ENCODE peak calls at places on chromosomes 13 and 19, in ten cellular contexts. W is upper lobe of left lung; D is endodermal cell; P is testis; X is heart left ventricle; Y is Karpas-422; I is effector memory CD4-positive, alpha-beta T cell; U is tibial artery; T is esophagus muscularis mucosa; Q is CD8-positive, alpha-beta T cell. H is an unnamed sample. For H3K9me3 and H3K4me1, the result is how much of the 10 kb centered on the place peaks cover.

GRCh38 chr19:46303702-46304397 is 7.0 kb downstream of the HIF3A start:
- DNase-seq in W (peak), D (peak), P (peak), X (peak), Y (no peak), I (no peak), U (peak), T (no peak), Q (no peak), H (peak)

GRCh38 chr13:39417643-39418042 is 185.3 kb downstream of the LHFPL6 start:
- DNase-seq in W (no peak), D (peak), P (no peak), X (no peak), Y (no peak), I (no peak), U (no peak), T (no peak), Q (no peak), H (no peak)

GRCh38 chr19:28504139-28504538 is 708.8 kb downstream of the UQCRFS1 start:
- DNase-seq in W (no peak), D (no peak), P (no peak), X (no peak), Y (no peak), I (no peak), U (no peak), T (no peak), Q (no peak), H (no peak)

GRCh38 chr13:49649244-49649962 is 21.1 kb downstream of the ARL11 start:
- DNase-seq in W (no peak), D (no peak), P (no peak), X (no peak), Y (no peak), I (no peak), U (no peak), T (no peak), Q (no peak), H (no peak)

GRCh38 chr13:38993381-38993780 is 2.8 kb upstream of the STOML3 start:
- DNase-seq in W (no peak), D (no peak), P (no peak), X (no peak), Y (no peak), I (no peak), U (no peak), T (no peak), Q (no peak), H (no peak)

GRCh38 chr13:49627831-49628652 is at the start of gene ARL11:
- DNase-seq in W (peak), D (peak), P (peak), X (peak), Y (peak), I (peak), U (peak), T (no peak), Q (peak), H (peak)

GRCh38 chr13:27370305-27370853 is 54.0 kb upstream of the GTF3A start:
- DNase-seq in W (no peak), D (no peak), P (no peak), X (no peak), Y (no peak), I (no peak), U (no peak), T (no peak), Q (no peak), H (no peak)

GRCh38 chr13:25819856-25820530 is 231.8 kb downstream of the SHISA2 start:
- DNase-seq in W (peak), D (no peak), P (no peak), X (no peak), Y (no peak), I (no peak), U (no peak), T (no peak), Q (no peak), H (no peak)

GRCh38 chr13:79435549-79435948 is 29.5 kb upstream of the RBM26 start:
- DNase-seq in W (no peak), D (no peak), P (no peak), X (no peak), Y (no peak), I (no peak), U (no peak), T (no peak), Q (no peak), H (no peak)

GRCh38 chr13:80341098-80341701 is at the start of gene SPRY2:
- DNase-seq in W (peak), D (peak), P (peak), X (peak), Y (no peak), I (no peak), U (peak), T (peak), Q (no peak), H (peak)

GRCh38 chr19:6773323-6773931 is 919 bp downstream of the VAV1 start:
- DNase-seq in W (peak), D (peak), P (no peak), X (peak), Y (peak), I (peak), U (peak), T (no peak), Q (peak), H (peak)

GRCh38 chr13:24741016-24741662 is 22.8 kb upstream of the RNF17 start:
- DNase-seq in W (no peak), D (peak), P (no peak), X (no peak), Y (peak), I (no peak), U (no peak), T (no peak), Q (no peak), H (no peak)

GRCh38 chr13:68551701-68552522 is 1321.8 kb upstream of the PCDH9 start:
- DNase-seq in W (no peak), D (no peak), P (no peak), X (no peak), Y (no peak), I (no peak), U (no peak), T (no peak), Q (no peak), H (no peak)

GRCh38 chr19:35154535-35155406 is at the start of gene FXYD5:
- DNase-seq in W (peak), D (peak), P (no peak), X (peak), Y (peak), I (peak), U (peak), T (no peak), Q (peak), H (peak)

GRCh38 chr19:34274827-34275625 is 20.7 kb downstream of the GARRE1 start:
- DNase-seq in W (no peak), D (no peak), P (no peak), X (no peak), Y (no peak), I (no peak), U (no peak), T (no peak), Q (no peak), H (no peak)

GRCh38 chr13:41905600-41906254 is 55.2 kb downstream of the VWA8 start:
- DNase-seq in W (no peak), D (no peak), P (no peak), X (no peak), Y (peak), I (no peak), U (no peak), T (no peak), Q (no peak), H (no peak)

GRCh38 chr19:46992699-46993535 is 26.7 kb upstream of the NPAS1 start:
- DNase-seq in W (no peak), D (peak), P (peak), X (peak), Y (no peak), I (no peak), U (no peak), T (no peak), Q (no peak), H (peak)

GRCh38 chr19:38335949-38336637 is 463 bp downstream of the CATSPERG start:
- DNase-seq in W (peak), D (peak), P (peak), X (peak), Y (peak), I (peak), U (peak), T (peak), Q (peak), H (peak)

GRCh38 chr13:81395368-81395767 is 1054.4 kb upstream of the SPRY2 start:
- DNase-seq in W (no peak), D (peak), P (peak), X (no peak), Y (peak), I (no peak), U (no peak), T (no peak), Q (no peak), H (no peak)

GRCh38 chr13:76379341-76380105 is 506.7 kb downstream of the KCTD12 start:
- DNase-seq in W (no peak), D (no peak), P (no peak), X (no peak), Y (no peak), I (no peak), U (no peak), T (no peak), Q (no peak), H (no peak)

GRCh38 chr13:20828540-20829364 is 55.0 kb upstream of the EEF1AKMT1 start:
- DNase-seq in W (no peak), D (no peak), P (no peak), X (no peak), Y (peak), I (peak), U (no peak), T (no peak), Q (no peak), H (no peak)

GRCh38 chr19:10871711-10872550 is 578 bp downstream of the CARM1 start:
- DNase-seq in W (peak), D (peak), P (peak), X (peak), Y (peak), I (peak), U (peak), T (no peak), Q (no peak), H (peak)

GRCh38 chr13:88464851-88465250 is 793.7 kb downstream of the SLITRK5 start:
- DNase-seq in W (no peak), D (no peak), P (no peak), X (no peak), Y (no peak), I (no peak), U (no peak), T (no peak), Q (no peak), H (no peak)

GRCh38 chr19:50844296-50844935 is 10.3 kb upstream of the KLK3 start:
- DNase-seq in W (no peak), D (no peak), P (no peak), X (no peak), Y (no peak), I (no peak), U (no peak), T (no peak), Q (no peak), H (no peak)

GRCh38 chr13:33918199-33918932 is 100.4 kb downstream of the RFC3 start:
- DNase-seq in W (peak), D (no peak), P (no peak), X (no peak), Y (no peak), I (no peak), U (no peak), T (no peak), Q (no peak), H (no peak)

GRCh38 chr13:48976677-48977625 is 1.2 kb downstream of the FNDC3A start:
- DNase-seq in W (no peak), D (no peak), P (peak), X (no peak), Y (peak), I (no peak), U (no peak), T (no peak), Q (no peak), H (no peak)

GRCh38 chr13:28657784-28658538 is 969 bp upstream of the POMP start:
- DNase-seq in W (no peak), D (no peak), P (no peak), X (no peak), Y (peak), I (no peak), U (no peak), T (no peak), Q (no peak), H (no peak)

GRCh38 chr19:47158879-47159509 is 28.4 kb downstream of the SAE1 start:
- DNase-seq in W (no peak), D (no peak), P (no peak), X (no peak), Y (no peak), I (peak), U (no peak), T (no peak), Q (no peak), H (no peak)

GRCh38 chr13:52949744-52950143 is 78.9 kb upstream of the OLFM4 start:
- DNase-seq in W (no peak), D (no peak), P (peak), X (no peak), Y (no peak), I (no peak), U (no peak), T (no peak), Q (no peak), H (peak)
- H3K9me3 ChIP-seq in W (under half), D (under half), P (under half), X (under half), Y (under half), I (under half), U (under half), T (under half), Q (under half), H (under half)

DNA sequence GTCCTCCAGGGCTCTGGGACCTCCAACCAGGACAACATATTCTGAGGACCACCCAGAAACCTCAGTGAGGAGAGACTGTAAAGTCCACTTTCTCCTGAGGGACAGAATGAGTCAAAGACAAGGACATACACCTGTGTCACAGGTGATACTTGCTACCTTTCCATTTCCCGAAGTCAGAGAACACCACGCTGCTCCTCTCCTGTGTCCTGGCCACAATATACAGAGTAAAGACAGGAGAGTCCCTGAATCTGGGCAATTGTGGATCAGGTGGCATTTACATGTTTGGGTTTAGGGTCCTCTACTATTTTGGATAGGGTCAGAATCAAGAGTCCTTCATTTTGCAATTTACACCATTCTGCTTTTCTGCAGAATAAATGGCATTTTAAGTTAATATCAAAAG is 4.9 kb downstream of the MED26 start:
- DNase-seq in W (no peak), D (no peak), P (no peak), X (no peak), Y (no peak), I (no peak), U (no peak), T (no peak), Q (no peak), H (no peak)
- H3K4me1 ChIP-seq in W (half or more), D (under half), P (under half), X (under half), Y (half or more), I (under half), U (under half), T (half or more), Q (under half), H (half or more)

GRCh38 chr13:51495300-51495699 is 42.5 kb upstream of the INTS6 start:
- DNase-seq in W (no peak), D (no peak), P (no peak), X (no peak), Y (no peak), I (no peak), U (no peak), T (no peak), Q (no peak), H (no peak)
- H3K27ac ChIP-seq in W (no peak), D (no peak), P (no peak), X (no peak), Y (no peak), I (no peak), U (no peak), T (no peak), Q (no peak), H (no peak)

GRCh38 chr19:36837525-36837901 is 674 bp downstream of the ZNF790 start:
- DNase-seq in W (no peak), D (no peak), P (no peak), X (no peak), Y (no peak), I (no peak), U (no peak), T (no peak), Q (no peak), H (no peak)

GRCh38 chr19:36838784-36839324 is 667 bp upstream of the ZNF790 start:
- DNase-seq in W (no peak), D (no peak), P (no peak), X (no peak), Y (no peak), I (no peak), U (no peak), T (no peak), Q (no peak), H (no peak)

GRCh38 chr19:36837902-36838783 is at the start of gene ZNF790:
- DNase-seq in W (peak), D (peak), P (peak), X (peak), Y (no peak), I (peak), U (peak), T (peak), Q (peak), H (peak)

DNA sequence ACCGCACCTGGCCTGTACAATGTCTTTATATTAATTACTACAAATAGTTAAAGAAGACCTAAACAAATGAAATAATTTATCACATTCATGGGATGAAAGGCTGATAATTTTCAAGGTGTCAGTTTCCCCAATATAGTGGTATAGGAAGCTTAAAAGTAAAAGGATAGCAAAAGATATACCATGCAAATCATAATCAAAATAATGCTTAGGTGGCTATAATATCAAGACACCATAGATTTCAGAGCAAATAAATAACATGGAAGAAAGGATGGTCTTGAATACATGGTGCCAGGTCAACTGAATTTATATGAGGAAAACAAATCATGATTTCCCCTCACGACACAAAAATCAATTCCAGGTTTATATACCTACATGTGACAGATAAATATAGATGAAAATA is 4.8 kb downstream of the ZNF790 start:
- DNase-seq in W (no peak), D (no peak), P (no peak), X (no peak), Y (no peak), I (no peak), U (no peak), T (no peak), Q (no peak), H (no peak)
- H3K9me3 ChIP-seq in W (half or more), D (half or more), P (under half), X (under half), Y (half or more), I (under half), U (half or more), T (half or more), Q (under half), H (half or more)

H was measured in left ventricle myocardium inferior.